ENCODE peak calls at places on chromosome 1, in nine cellular contexts. W is EH, O is progenitor cell of endocrine pancreas, V is tibial nerve, B is NCI-H524, K is NCI-H748 treated with DMSO at 0.1 percent for 48 hours, A is left lung, Q is SW480, I is islet precursor cell. X is an unnamed sample.
A peak's percentile ranks its signal among the peaks of the same experiment; 100 is the strongest.

GRCh38 chr1:223041481-223041880 is 101.6 kb downstream of the TLR5 start:
- DNase-seq in I (peak; percentile 96), K (no peak), B (no peak), W (peak; percentile 47), A (no peak), V (no peak), O (no peak), Q (no peak), X (no peak)

GRCh38 chr1:54743827-54744226 is 20.5 kb downstream of the PARS2 start:
- DNase-seq in O (no peak), A (no peak), B (no peak), I (no peak), V (no peak), K (no peak), Q (no peak), W (no peak), X (no peak)

GRCh38 chr1:241475688-241476087 is 43.9 kb downstream of the FH start:
- DNase-seq in I (no peak), Q (no peak), A (no peak), O (no peak), B (no peak), K (no peak), W (peak; percentile 45), V (no peak), X (no peak)

GRCh38 chr1:18385239-18385790 is 95.4 kb upstream of the KLHDC7A start:
- DNase-seq in V (no peak), W (no peak), A (no peak), B (peak; percentile 68), Q (no peak), O (no peak), K (no peak), I (peak; percentile 65), X (peak; percentile 21)

GRCh38 chr1:109495738-109496137 is 1.8 kb downstream of the CYB561D1 start:
- DNase-seq in B (no peak), O (no peak), I (peak; percentile 29), Q (no peak), V (no peak), K (no peak), A (no peak), W (no peak), X (no peak)

GRCh38 chr1:5242850-5243249 is 588.4 kb downstream of the AJAP1 start:
- DNase-seq in I (no peak), B (no peak), K (no peak), W (no peak), A (no peak), Q (no peak), V (no peak), O (no peak), X (no peak)

GRCh38 chr1:28369518-28370219 is at the start of gene PHACTR4:
- DNase-seq in O (peak; percentile 89), B (peak; percentile 95), Q (peak; percentile 95), I (peak; percentile 98), K (peak; percentile 84), V (peak; percentile 74), W (peak; percentile 93), A (peak; percentile 95), X (peak; percentile 92)

GRCh38 chr1:201321826-201322390 is 38.6 kb downstream of the PKP1 start:
- DNase-seq in K (no peak), I (no peak), Q (no peak), V (no peak), B (no peak), W (no peak), A (peak; percentile 16), O (no peak), X (no peak)

GRCh38 chr1:5982868-5983267 is 9.4 kb downstream of the NPHP4 start:
- DNase-seq in B (no peak), K (no peak), A (no peak), V (no peak), Q (no peak), W (no peak), I (no peak), O (no peak), X (no peak)

GRCh38 chr1:19647643-19648042 is 3.5 kb downstream of the NBL1 start:
- DNase-seq in O (no peak), I (no peak), Q (no peak), A (no peak), B (no peak), V (no peak), W (no peak), K (no peak), X (no peak)

GRCh38 chr1:240776237-240776636 is 164.3 kb upstream of the GREM2 start:
- DNase-seq in A (no peak), W (no peak), V (no peak), O (no peak), I (no peak), B (no peak), K (no peak), Q (no peak), X (no peak)